ENCODE peak calls at places on chromosomes 12 and 14, in eight cellular contexts. R, Y, F, K, N, Q, W and S are unnamed samples.

GRCh38 chr12:57761391-57761998 is 5.4 kb downstream of the CYP27B1 start:
- DNase-seq in W (no peak), F (no peak), Q (no peak), N (no peak), R (no peak), Y (no peak), K (no peak), S (no peak)

GRCh38 chr12:94761559-94761958 is 111.2 kb upstream of the TMCC3 start:
- DNase-seq in W (peak; percentile 36), K (peak; percentile 36), R (no peak), Q (peak; percentile 91), F (no peak), N (peak; percentile 52), Y (no peak), S (peak; percentile 88)

GRCh38 chr12:120314220-120314619 is 12.1 kb downstream of the SIRT4 start:
- DNase-seq in F (peak; percentile 47), W (no peak), Y (no peak), K (no peak), Q (no peak), N (no peak), R (peak; percentile 36), S (peak; percentile 24)

GRCh38 chr14:36580856-36581831 is 1.3 kb downstream of the NKX2-8 start:
- DNase-seq in Y (no peak), F (peak; percentile 61), N (no peak), R (peak; percentile 83), K (no peak), W (no peak), Q (no peak), S (peak; percentile 65)

GRCh38 chr12:105741786-105742566 is 396.8 kb downstream of the NUAK1 start:
- DNase-seq in Q (peak; percentile 94), N (no peak), F (no peak), R (no peak), K (peak; percentile 69), W (peak; percentile 39), Y (no peak), S (peak; percentile 74)

GRCh38 chr14:100557658-100558057 is 29.6 kb downstream of the BEGAIN start:
- DNase-seq in W (no peak), R (no peak), Q (no peak), K (no peak), F (no peak), Y (no peak), N (no peak), S (no peak)

GRCh38 chr12:131684015-131684725 is 26.7 kb upstream of the SFSWAP start:
- DNase-seq in N (no peak), K (no peak), Y (no peak), W (no peak), Q (no peak), F (no peak), R (no peak), S (no peak)

GRCh38 chr14:93549578-93549977 is 118.8 kb downstream of the UNC79 start:
- DNase-seq in R (no peak), F (no peak), Q (no peak), W (no peak), K (no peak), N (no peak), Y (no peak), S (no peak)

GRCh38 chr14:71365305-71365865 is 458.1 kb downstream of the PCNX1 start:
- DNase-seq in W (no peak), R (no peak), F (no peak), N (no peak), K (no peak), Y (no peak), Q (no peak), S (no peak)

GRCh38 chr12:52871291-52871961 is 22.6 kb upstream of the KRT78 start:
- DNase-seq in W (no peak), F (no peak), Y (no peak), N (no peak), R (no peak), K (peak; percentile 89), Q (peak; percentile 77), S (peak; percentile 98)

GRCh38 chr12:21350975-21351374 is 16.3 kb upstream of the SLCO1A2 start:
- DNase-seq in F (no peak), K (no peak), N (no peak), W (no peak), Q (no peak), Y (no peak), R (no peak), S (no peak)

GRCh38 chr12:78739653-78740052 is 124.9 kb upstream of the SYT1 start:
- DNase-seq in Q (no peak), W (no peak), N (no peak), K (no peak), F (no peak), R (no peak), Y (no peak), S (no peak)

GRCh38 chr12:109266106-109266879 is 42.8 kb downstream of the FOXN4 start:
- DNase-seq in Y (no peak), F (no peak), R (no peak), K (peak; percentile 4), W (no peak), Q (no peak), N (no peak), S (no peak)

GRCh38 chr12:96465896-96466295 is 23.5 kb upstream of the CFAP54 start:
- DNase-seq in K (no peak), F (no peak), N (no peak), Q (no peak), W (no peak), R (no peak), Y (no peak), S (no peak)

GRCh38 chr12:48681738-48682532 is at the start of gene KANSL2:
- DNase-seq in N (peak; percentile 97), R (peak; percentile 99), Q (peak; percentile 99), Y (peak; percentile 96), K (peak; percentile 93), W (peak; percentile 94), F (peak; percentile 98), S (peak; percentile 100)

GRCh38 chr12:120640840-120641833 is 711 bp downstream of the CABP1 start:
- DNase-seq in W (no peak), R (peak; percentile 93), Q (peak; percentile 9), K (no peak), N (no peak), Y (no peak), F (peak; percentile 84), S (peak; percentile 31)

GRCh38 chr12:32083489-32083888 is 23.2 kb upstream of the BICD1 start:
- DNase-seq in Y (no peak), W (no peak), F (no peak), R (no peak), K (no peak), N (no peak), Q (peak; percentile 82), S (peak; percentile 53)

GRCh38 chr12:58583541-58583940 is 336.8 kb downstream of the LRIG3 start:
- DNase-seq in W (no peak), R (peak; percentile 62), K (peak; percentile 35), Y (no peak), Q (peak; percentile 41), N (no peak), F (no peak), S (peak; percentile 43)

GRCh38 chr12:116534341-116535121 is 24.6 kb upstream of the MAP1LC3B2 start:
- DNase-seq in N (no peak), Q (no peak), F (peak; percentile 41), K (no peak), R (peak; percentile 36), W (no peak), Y (no peak), S (no peak)

GRCh38 chr14:68421116-68421515 is 371.8 kb downstream of the ZFP36L1 start:
- DNase-seq in F (no peak), Y (no peak), K (no peak), N (no peak), R (no peak), Q (no peak), W (no peak), S (no peak)

GRCh38 chr14:56730468-56731145 is 79.7 kb downstream of the OTX2 start:
- DNase-seq in W (no peak), K (no peak), N (no peak), Q (no peak), R (peak; percentile 58), Y (no peak), F (peak; percentile 39), S (no peak)

GRCh38 chr14:25622752-25623151 is 572.8 kb upstream of the STXBP6 start:
- DNase-seq in R (no peak), N (no peak), W (no peak), Q (no peak), K (no peak), F (no peak), Y (no peak), S (no peak)

GRCh38 chr12:92436847-92437246 is 265.9 kb upstream of the PLEKHG7 start:
- DNase-seq in W (no peak), F (no peak), R (no peak), K (no peak), N (no peak), Y (no peak), Q (no peak), S (no peak)

DNA sequence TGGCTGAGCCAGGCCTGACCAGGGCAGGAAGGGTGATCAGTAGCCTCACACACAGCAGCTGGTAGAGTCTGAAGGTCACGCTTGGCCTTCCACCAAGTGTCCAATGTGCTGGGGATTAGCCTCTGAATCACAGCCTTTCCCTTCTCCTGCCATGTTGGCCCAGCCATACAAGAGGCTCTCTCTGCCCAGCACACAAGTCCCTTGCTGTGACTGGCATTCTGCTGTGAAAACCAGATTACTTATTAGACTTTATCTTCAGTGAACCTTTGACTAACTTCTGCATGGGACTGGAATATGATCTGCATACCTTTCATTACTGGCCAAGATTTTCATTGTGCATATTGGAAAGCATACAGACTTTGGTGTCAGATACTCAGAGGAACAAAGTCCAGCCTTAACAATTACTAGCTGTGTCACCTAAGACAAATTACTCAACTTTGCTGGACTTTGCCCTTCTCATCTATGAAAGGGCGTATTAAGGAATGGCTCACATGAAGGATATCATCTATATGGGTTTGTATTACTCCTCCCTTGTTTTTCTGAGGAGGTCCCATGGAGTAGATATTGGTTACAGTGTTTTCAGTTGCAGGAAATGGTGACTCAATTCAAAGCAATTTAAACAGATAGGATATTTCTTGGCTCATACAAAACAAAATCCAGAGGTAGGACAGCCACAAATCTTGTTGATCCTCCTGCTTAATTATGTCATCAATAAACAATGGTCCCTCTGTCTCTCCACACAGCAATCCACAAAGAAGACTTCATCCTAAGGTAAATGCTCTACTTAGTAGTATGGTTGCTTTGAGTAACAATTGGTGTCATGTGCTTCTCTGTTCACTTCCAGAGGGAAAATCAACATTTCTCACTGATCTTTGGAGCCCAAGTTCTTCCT is 99.6 kb downstream of the DYRK2 start:
- DNase-seq in W (no peak), R (no peak), F (no peak), N (no peak), Y (no peak), K (no peak), Q (peak; percentile 39), S (peak; percentile 13)
- TF ChIP-seq CTCF in W (no peak), R (no peak), F (no peak), N (no peak), Y (no peak), K (no peak), Q (no peak), S (no peak)

GRCh38 chr14:40417777-40418401 is 985.7 kb upstream of the FBXO33 start:
- DNase-seq in N (no peak), Q (no peak), F (peak; percentile 60), W (no peak), R (peak; percentile 71), Y (no peak), K (no peak), S (peak; percentile 61)
- TF ChIP-seq CTCF in N (peak; percentile 13), Q (no peak), F (peak; percentile 77), W (no peak), R (peak; percentile 83), Y (peak; percentile 29), K (no peak), S (peak; percentile 59)

GRCh38 chr14:90300649-90301048 is 31.1 kb downstream of the NRDE2 start:
- DNase-seq in N (no peak), K (no peak), F (no peak), Y (no peak), R (no peak), Q (no peak), W (no peak), S (no peak)
- TF ChIP-seq CTCF in N (no peak), K (no peak), F (no peak), Y (no peak), R (no peak), Q (no peak), W (no peak), S (no peak)

GRCh38 chr12:67893003-67893402 is 96.2 kb upstream of the IFNG-AS1 start:
- DNase-seq in Y (no peak), Q (no peak), K (no peak), W (no peak), N (no peak), R (no peak), F (no peak), S (no peak)
- TF ChIP-seq CTCF in Y (no peak), Q (no peak), K (no peak), W (no peak), N (no peak), R (no peak), F (no peak), S (no peak)